ENCODE peak calls at places on chromosomes 2 and 18, in eight cellular contexts. One of them, this sample, is unnamed.

GRCh38 chr18:61888622-61889021 is 4.2 kb downstream of the RNF152 start:
- DNase-seq in A549: no peak
- DNase-seq in T-helper 17 cell: no peak
- DNase-seq in CD4-positive, alpha-beta T cell: no peak
- DNase-seq in cardiac septum: no peak
- DNase-seq in NCI-H748 treated with DMSO at 0.1 percent for 48 hours: no peak
- DNase-seq in Kasumi-1: no peak
- DNase-seq in IMR-90: no peak
- DNase-seq in this sample: no peak

GRCh38 chr2:71940695-71941094 is 207.0 kb downstream of the CYP26B1 start:
- DNase-seq in Kasumi-1: no peak
- DNase-seq in IMR-90: no peak
- DNase-seq in NCI-H748 treated with DMSO at 0.1 percent for 48 hours: no peak
- DNase-seq in CD4-positive, alpha-beta T cell: no peak
- DNase-seq in cardiac septum: no peak
- DNase-seq in A549: no peak
- DNase-seq in T-helper 17 cell: no peak
- DNase-seq in this sample: no peak

GRCh38 chr2:222105046-222105445 is 193.8 kb downstream of the PAX3 start:
- DNase-seq in IMR-90: no peak
- DNase-seq in T-helper 17 cell: no peak
- DNase-seq in Kasumi-1: no peak
- DNase-seq in A549: no peak
- DNase-seq in CD4-positive, alpha-beta T cell: no peak
- DNase-seq in cardiac septum: no peak
- DNase-seq in NCI-H748 treated with DMSO at 0.1 percent for 48 hours: no peak
- DNase-seq in this sample: no peak

GRCh38 chr2:175926272-175926671 is 75.8 kb downstream of the LNPK start:
- DNase-seq in A549: no peak
- DNase-seq in NCI-H748 treated with DMSO at 0.1 percent for 48 hours: no peak
- DNase-seq in T-helper 17 cell: no peak
- DNase-seq in CD4-positive, alpha-beta T cell: no peak
- DNase-seq in cardiac septum: no peak
- DNase-seq in IMR-90: peak
- DNase-seq in Kasumi-1: no peak
- DNase-seq in this sample: no peak

GRCh38 chr2:189613077-189613636 is 32.6 kb upstream of the SLC40A1 start:
- DNase-seq in CD4-positive, alpha-beta T cell: no peak
- DNase-seq in Kasumi-1: no peak
- DNase-seq in NCI-H748 treated with DMSO at 0.1 percent for 48 hours: no peak
- DNase-seq in cardiac septum: no peak
- DNase-seq in A549: peak
- DNase-seq in T-helper 17 cell: no peak
- DNase-seq in IMR-90: peak
- DNase-seq in this sample: no peak

GRCh38 chr2:120511546-120512320 is 165.8 kb downstream of the INHBB start:
- DNase-seq in CD4-positive, alpha-beta T cell: no peak
- DNase-seq in cardiac septum: peak
- DNase-seq in Kasumi-1: no peak
- DNase-seq in T-helper 17 cell: no peak
- DNase-seq in NCI-H748 treated with DMSO at 0.1 percent for 48 hours: no peak
- DNase-seq in IMR-90: no peak
- DNase-seq in A549: no peak
- DNase-seq in this sample: no peak

GRCh38 chr2:106575955-106576354 is 88.8 kb downstream of the CD8B2 start:
- DNase-seq in T-helper 17 cell: no peak
- DNase-seq in Kasumi-1: no peak
- DNase-seq in cardiac septum: no peak
- DNase-seq in IMR-90: peak
- DNase-seq in A549: no peak
- DNase-seq in CD4-positive, alpha-beta T cell: no peak
- DNase-seq in NCI-H748 treated with DMSO at 0.1 percent for 48 hours: no peak
- DNase-seq in this sample: no peak

GRCh38 chr2:215626812-215627281 is 191.0 kb upstream of the FN1 start:
- DNase-seq in A549: no peak
- DNase-seq in cardiac septum: no peak
- DNase-seq in Kasumi-1: no peak
- DNase-seq in IMR-90: no peak
- DNase-seq in NCI-H748 treated with DMSO at 0.1 percent for 48 hours: no peak
- DNase-seq in CD4-positive, alpha-beta T cell: no peak
- DNase-seq in T-helper 17 cell: no peak
- DNase-seq in this sample: no peak

GRCh38 chr2:102891261-102891660 is 129.4 kb downstream of the TMEM182 start:
- DNase-seq in NCI-H748 treated with DMSO at 0.1 percent for 48 hours: no peak
- DNase-seq in Kasumi-1: peak
- DNase-seq in T-helper 17 cell: no peak
- DNase-seq in A549: no peak
- DNase-seq in cardiac septum: no peak
- DNase-seq in CD4-positive, alpha-beta T cell: no peak
- DNase-seq in IMR-90: no peak
- DNase-seq in this sample: peak

GRCh38 chr2:109604597-109604996 is 9.2 kb downstream of the SEPTIN10 start:
- DNase-seq in cardiac septum: no peak
- DNase-seq in Kasumi-1: no peak
- DNase-seq in CD4-positive, alpha-beta T cell: no peak
- DNase-seq in IMR-90: peak
- DNase-seq in NCI-H748 treated with DMSO at 0.1 percent for 48 hours: no peak
- DNase-seq in T-helper 17 cell: no peak
- DNase-seq in A549: peak
- DNase-seq in this sample: no peak

GRCh38 chr18:9876867-9877654 is 8.7 kb upstream of the TXNDC2 start:
- DNase-seq in CD4-positive, alpha-beta T cell: no peak
- DNase-seq in Kasumi-1: no peak
- DNase-seq in A549: peak
- DNase-seq in T-helper 17 cell: no peak
- DNase-seq in NCI-H748 treated with DMSO at 0.1 percent for 48 hours: no peak
- DNase-seq in cardiac septum: no peak
- DNase-seq in IMR-90: peak
- DNase-seq in this sample: no peak

GRCh38 chr2:1748176-1748740 is 3.9 kb upstream of the PXDN start:
- DNase-seq in NCI-H748 treated with DMSO at 0.1 percent for 48 hours: no peak
- DNase-seq in cardiac septum: peak
- DNase-seq in A549: no peak
- DNase-seq in IMR-90: no peak
- DNase-seq in CD4-positive, alpha-beta T cell: no peak
- DNase-seq in Kasumi-1: no peak
- DNase-seq in T-helper 17 cell: no peak
- DNase-seq in this sample: no peak

GRCh38 chr2:70035344-70035844 is 51.9 kb upstream of the PCBP1 start:
- DNase-seq in IMR-90: peak
- DNase-seq in A549: no peak
- DNase-seq in Kasumi-1: no peak
- DNase-seq in NCI-H748 treated with DMSO at 0.1 percent for 48 hours: no peak
- DNase-seq in cardiac septum: no peak
- DNase-seq in CD4-positive, alpha-beta T cell: no peak
- DNase-seq in T-helper 17 cell: no peak
- DNase-seq in this sample: no peak

GRCh38 chr2:26640331-26640745 is 828 bp downstream of the CIB4 start:
- DNase-seq in A549: no peak
- DNase-seq in CD4-positive, alpha-beta T cell: no peak
- DNase-seq in NCI-H748 treated with DMSO at 0.1 percent for 48 hours: no peak
- DNase-seq in IMR-90: peak
- DNase-seq in Kasumi-1: no peak
- DNase-seq in cardiac septum: no peak
- DNase-seq in T-helper 17 cell: no peak
- DNase-seq in this sample: no peak

GRCh38 chr18:26536032-26536431 is 12.3 kb downstream of the KCTD1 start:
- DNase-seq in Kasumi-1: no peak
- DNase-seq in T-helper 17 cell: no peak
- DNase-seq in IMR-90: no peak
- DNase-seq in cardiac septum: no peak
- DNase-seq in NCI-H748 treated with DMSO at 0.1 percent for 48 hours: no peak
- DNase-seq in A549: no peak
- DNase-seq in CD4-positive, alpha-beta T cell: no peak
- DNase-seq in this sample: no peak

GRCh38 chr2:145765889-145766288 is 1246.0 kb upstream of the ZEB2 start:
- DNase-seq in IMR-90: no peak
- DNase-seq in Kasumi-1: no peak
- DNase-seq in A549: no peak
- DNase-seq in CD4-positive, alpha-beta T cell: no peak
- DNase-seq in NCI-H748 treated with DMSO at 0.1 percent for 48 hours: no peak
- DNase-seq in T-helper 17 cell: no peak
- DNase-seq in cardiac septum: no peak
- DNase-seq in this sample: no peak

GRCh38 chr2:189409647-189410046 is 31.6 kb upstream of the WDR75 start:
- DNase-seq in T-helper 17 cell: no peak
- DNase-seq in Kasumi-1: no peak
- DNase-seq in cardiac septum: no peak
- DNase-seq in A549: no peak
- DNase-seq in CD4-positive, alpha-beta T cell: no peak
- DNase-seq in IMR-90: no peak
- DNase-seq in NCI-H748 treated with DMSO at 0.1 percent for 48 hours: no peak
- DNase-seq in this sample: no peak

GRCh38 chr2:43419886-43420285 is 176.0 kb downstream of the THADA start:
- DNase-seq in Kasumi-1: no peak
- DNase-seq in T-helper 17 cell: no peak
- DNase-seq in CD4-positive, alpha-beta T cell: no peak
- DNase-seq in cardiac septum: no peak
- DNase-seq in A549: no peak
- DNase-seq in NCI-H748 treated with DMSO at 0.1 percent for 48 hours: no peak
- DNase-seq in IMR-90: no peak
- DNase-seq in this sample: no peak

GRCh38 chr2:150644298-150645067 is 157.0 kb upstream of the RND3 start:
- DNase-seq in CD4-positive, alpha-beta T cell: no peak
- DNase-seq in NCI-H748 treated with DMSO at 0.1 percent for 48 hours: no peak
- DNase-seq in Kasumi-1: no peak
- DNase-seq in IMR-90: peak
- DNase-seq in cardiac septum: no peak
- DNase-seq in T-helper 17 cell: no peak
- DNase-seq in A549: peak
- DNase-seq in this sample: no peak

GRCh38 chr18:69400976-69401474 is 337 bp downstream of the DOK6 start:
- DNase-seq in A549: no peak
- DNase-seq in cardiac septum: no peak
- DNase-seq in Kasumi-1: no peak
- DNase-seq in CD4-positive, alpha-beta T cell: no peak
- DNase-seq in T-helper 17 cell: no peak
- DNase-seq in NCI-H748 treated with DMSO at 0.1 percent for 48 hours: no peak
- DNase-seq in IMR-90: peak
- DNase-seq in this sample: no peak

GRCh38 chr2:241080405-241081189 is 21.5 kb downstream of the MTERF4 start:
- DNase-seq in T-helper 17 cell: no peak
- DNase-seq in Kasumi-1: no peak
- DNase-seq in IMR-90: no peak
- DNase-seq in A549: no peak
- DNase-seq in CD4-positive, alpha-beta T cell: no peak
- DNase-seq in NCI-H748 treated with DMSO at 0.1 percent for 48 hours: no peak
- DNase-seq in cardiac septum: no peak
- DNase-seq in this sample: no peak

GRCh38 chr18:49016648-49017539 is 66.1 kb upstream of the SMAD7 start:
- DNase-seq in IMR-90: peak
- DNase-seq in cardiac septum: peak
- DNase-seq in NCI-H748 treated with DMSO at 0.1 percent for 48 hours: no peak
- DNase-seq in T-helper 17 cell: no peak
- DNase-seq in Kasumi-1: no peak
- DNase-seq in A549: peak
- DNase-seq in CD4-positive, alpha-beta T cell: no peak
- DNase-seq in this sample: no peak

GRCh38 chr2:218648473-218649100 is 10.8 kb downstream of the ZNF142 start:
- DNase-seq in NCI-H748 treated with DMSO at 0.1 percent for 48 hours: peak
- DNase-seq in A549: peak
- DNase-seq in cardiac septum: no peak
- DNase-seq in T-helper 17 cell: peak
- DNase-seq in Kasumi-1: peak
- DNase-seq in CD4-positive, alpha-beta T cell: peak
- DNase-seq in IMR-90: peak
- DNase-seq in this sample: no peak

GRCh38 chr18:70221156-70221910 is 15.8 kb upstream of the RTTN start:
- DNase-seq in Kasumi-1: no peak
- DNase-seq in T-helper 17 cell: no peak
- DNase-seq in A549: no peak
- DNase-seq in CD4-positive, alpha-beta T cell: no peak
- DNase-seq in IMR-90: no peak
- DNase-seq in cardiac septum: no peak
- DNase-seq in NCI-H748 treated with DMSO at 0.1 percent for 48 hours: no peak
- DNase-seq in this sample: no peak

GRCh38 chr18:55552498-55553189 is 35.3 kb downstream of the TCF4 start:
- DNase-seq in A549: no peak
- DNase-seq in NCI-H748 treated with DMSO at 0.1 percent for 48 hours: no peak
- DNase-seq in T-helper 17 cell: no peak
- DNase-seq in CD4-positive, alpha-beta T cell: no peak
- DNase-seq in cardiac septum: no peak
- DNase-seq in Kasumi-1: no peak
- DNase-seq in IMR-90: peak
- DNase-seq in this sample: no peak

GRCh38 chr2:158130832-158131473 is 29.3 kb downstream of the UPP2 start:
- DNase-seq in T-helper 17 cell: no peak
- DNase-seq in cardiac septum: no peak
- DNase-seq in A549: peak
- DNase-seq in Kasumi-1: no peak
- DNase-seq in CD4-positive, alpha-beta T cell: no peak
- DNase-seq in IMR-90: no peak
- DNase-seq in NCI-H748 treated with DMSO at 0.1 percent for 48 hours: no peak
- DNase-seq in this sample: no peak

GRCh38 chr18:3319399-3319798 is 57.5 kb downstream of the MYL12B start:
- DNase-seq in Kasumi-1: no peak
- DNase-seq in A549: no peak
- DNase-seq in IMR-90: no peak
- DNase-seq in T-helper 17 cell: no peak
- DNase-seq in CD4-positive, alpha-beta T cell: no peak
- DNase-seq in cardiac septum: no peak
- DNase-seq in NCI-H748 treated with DMSO at 0.1 percent for 48 hours: no peak
- DNase-seq in this sample: no peak

GRCh38 chr2:145623136-145623535 is 1103.2 kb upstream of the ZEB2 start:
- DNase-seq in cardiac septum: no peak
- DNase-seq in IMR-90: peak
- DNase-seq in A549: no peak
- DNase-seq in Kasumi-1: no peak
- DNase-seq in NCI-H748 treated with DMSO at 0.1 percent for 48 hours: no peak
- DNase-seq in T-helper 17 cell: no peak
- DNase-seq in CD4-positive, alpha-beta T cell: no peak
- DNase-seq in this sample: no peak

GRCh38 chr2:57809230-57809629 is 237.4 kb upstream of the VRK2 start:
- DNase-seq in A549: no peak
- DNase-seq in NCI-H748 treated with DMSO at 0.1 percent for 48 hours: no peak
- DNase-seq in Kasumi-1: no peak
- DNase-seq in T-helper 17 cell: no peak
- DNase-seq in CD4-positive, alpha-beta T cell: no peak
- DNase-seq in IMR-90: no peak
- DNase-seq in cardiac septum: no peak
- DNase-seq in this sample: no peak

GRCh38 chr18:37577051-37577611 is 11.5 kb upstream of the CELF4 start:
- DNase-seq in CD4-positive, alpha-beta T cell: no peak
- DNase-seq in A549: no peak
- DNase-seq in cardiac septum: peak
- DNase-seq in IMR-90: no peak
- DNase-seq in Kasumi-1: no peak
- DNase-seq in NCI-H748 treated with DMSO at 0.1 percent for 48 hours: no peak
- DNase-seq in T-helper 17 cell: no peak
- DNase-seq in this sample: no peak

GRCh38 chr18:10094154-10094553 is 180.3 kb downstream of the VAPA start:
- DNase-seq in NCI-H748 treated with DMSO at 0.1 percent for 48 hours: no peak
- DNase-seq in IMR-90: peak
- DNase-seq in A549: no peak
- DNase-seq in CD4-positive, alpha-beta T cell: no peak
- DNase-seq in cardiac septum: no peak
- DNase-seq in Kasumi-1: no peak
- DNase-seq in T-helper 17 cell: no peak
- DNase-seq in this sample: no peak

GRCh38 chr2:70513751-70514150 is 39.9 kb downstream of the TGFA start:
- DNase-seq in CD4-positive, alpha-beta T cell: no peak
- DNase-seq in cardiac septum: no peak
- DNase-seq in A549: no peak
- DNase-seq in NCI-H748 treated with DMSO at 0.1 percent for 48 hours: no peak
- DNase-seq in Kasumi-1: no peak
- DNase-seq in T-helper 17 cell: no peak
- DNase-seq in IMR-90: no peak
- DNase-seq in this sample: no peak

GRCh38 chr2:73896362-73897239 is 3.8 kb downstream of the ACTG2 start:
- DNase-seq in T-helper 17 cell: no peak
- DNase-seq in NCI-H748 treated with DMSO at 0.1 percent for 48 hours: no peak
- DNase-seq in A549: no peak
- DNase-seq in cardiac septum: no peak
- DNase-seq in Kasumi-1: no peak
- DNase-seq in CD4-positive, alpha-beta T cell: peak
- DNase-seq in IMR-90: peak
- DNase-seq in this sample: no peak

GRCh38 chr2:220034356-220035121 is 407.1 kb downstream of the SLC4A3 start:
- DNase-seq in cardiac septum: no peak
- DNase-seq in T-helper 17 cell: no peak
- DNase-seq in A549: no peak
- DNase-seq in IMR-90: peak
- DNase-seq in NCI-H748 treated with DMSO at 0.1 percent for 48 hours: no peak
- DNase-seq in CD4-positive, alpha-beta T cell: no peak
- DNase-seq in Kasumi-1: no peak
- DNase-seq in this sample: no peak